ENCODE peak calls at places on chromosomes 7 and 10, in seven cellular contexts. One of them, this sample, is unnamed.

GRCh38 chr10:30775779-30776591 is 146.4 kb upstream of the LYZL2 start:
- DNase-seq in H1: no peak
- DNase-seq in IMR-90: peak
- DNase-seq in mesendoderm: no peak
- DNase-seq in mesenchymal stem cell: peak
- DNase-seq in neuronal stem cell: no peak
- DNase-seq in H9: no peak
- DNase-seq in this sample: peak

GRCh38 chr7:110130669-110131068 is 960.3 kb upstream of the LRRN3 start:
- DNase-seq in H1: no peak
- DNase-seq in IMR-90: peak
- DNase-seq in mesendoderm: no peak
- DNase-seq in neuronal stem cell: no peak
- DNase-seq in H9: no peak
- DNase-seq in mesenchymal stem cell: no peak
- DNase-seq in this sample: no peak

GRCh38 chr10:102227050-102227449 is 951 bp downstream of the ELOVL3 start:
- DNase-seq in mesenchymal stem cell: peak
- DNase-seq in neuronal stem cell: no peak
- DNase-seq in H1: no peak
- DNase-seq in H9: no peak
- DNase-seq in IMR-90: peak
- DNase-seq in mesendoderm: no peak
- DNase-seq in this sample: peak

GRCh38 chr10:98349508-98349922 is 65.5 kb downstream of the PYROXD2 start:
- DNase-seq in mesenchymal stem cell: peak
- DNase-seq in neuronal stem cell: no peak
- DNase-seq in H1: no peak
- DNase-seq in IMR-90: peak
- DNase-seq in mesendoderm: no peak
- DNase-seq in H9: no peak
- DNase-seq in this sample: peak

GRCh38 chr7:142438923-142439515 is 181.2 kb upstream of the PRSS58 start:
- DNase-seq in neuronal stem cell: no peak
- DNase-seq in mesendoderm: no peak
- DNase-seq in IMR-90: no peak
- DNase-seq in H1: no peak
- DNase-seq in H9: no peak
- DNase-seq in mesenchymal stem cell: no peak
- DNase-seq in this sample: no peak

GRCh38 chr10:110563132-110563531 is 4.4 kb upstream of the SMC3 start:
- DNase-seq in H9: no peak
- DNase-seq in mesendoderm: no peak
- DNase-seq in H1: no peak
- DNase-seq in IMR-90: no peak
- DNase-seq in mesenchymal stem cell: no peak
- DNase-seq in neuronal stem cell: no peak
- DNase-seq in this sample: no peak

GRCh38 chr7:142602183-142602582 is 147.1 kb upstream of the PRSS1 start:
- DNase-seq in mesenchymal stem cell: no peak
- DNase-seq in IMR-90: no peak
- DNase-seq in H1: no peak
- DNase-seq in mesendoderm: no peak
- DNase-seq in H9: no peak
- DNase-seq in neuronal stem cell: no peak
- DNase-seq in this sample: no peak

GRCh38 chr10:132313305-132313704 is 5.6 kb upstream of the STK32C start:
- DNase-seq in mesenchymal stem cell: no peak
- DNase-seq in IMR-90: no peak
- DNase-seq in neuronal stem cell: no peak
- DNase-seq in mesendoderm: no peak
- DNase-seq in H1: no peak
- DNase-seq in H9: no peak
- DNase-seq in this sample: no peak

GRCh38 chr7:154910125-154910524 is 92.8 kb downstream of the PAXIP1 start:
- DNase-seq in H9: no peak
- DNase-seq in mesenchymal stem cell: no peak
- DNase-seq in H1: no peak
- DNase-seq in IMR-90: no peak
- DNase-seq in mesendoderm: no peak
- DNase-seq in neuronal stem cell: no peak
- DNase-seq in this sample: no peak
- H3K23ac ChIP-seq in H9: no peak
- H3K23ac ChIP-seq in mesenchymal stem cell: no peak
- H3K23ac ChIP-seq in H1: no peak
- H3K23ac ChIP-seq in IMR-90: no peak
- H3K23ac ChIP-seq in mesendoderm: peak
- H3K23ac ChIP-seq in neuronal stem cell: no peak
- H3K23ac ChIP-seq in this sample: no peak

DNA sequence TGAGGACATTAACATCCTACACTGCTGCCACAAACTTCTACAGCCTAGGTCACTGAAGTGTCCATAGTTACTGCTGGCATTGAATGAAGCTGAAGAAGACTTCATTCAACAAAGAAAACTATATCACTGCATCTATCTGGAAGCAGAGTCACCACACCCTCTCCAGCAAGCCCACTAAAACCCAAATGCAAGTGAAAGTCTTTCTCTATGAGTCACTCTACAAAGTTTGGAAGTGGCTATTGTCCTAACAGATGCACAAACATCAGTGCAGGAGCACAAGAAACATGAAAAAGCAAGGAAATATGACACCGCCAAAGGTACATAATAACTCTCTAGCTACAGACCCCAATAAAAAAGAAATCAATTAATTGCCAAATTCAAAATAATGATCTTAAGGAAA is 43.5 kb upstream of the CAMK2B start:
- DNase-seq in H9: no peak
- DNase-seq in mesendoderm: no peak
- DNase-seq in mesenchymal stem cell: no peak
- DNase-seq in H1: no peak
- DNase-seq in IMR-90: no peak
- DNase-seq in neuronal stem cell: no peak
- DNase-seq in this sample: no peak
- H3K23ac ChIP-seq in H9: no peak
- H3K23ac ChIP-seq in mesendoderm: no peak
- H3K23ac ChIP-seq in mesenchymal stem cell: no peak
- H3K23ac ChIP-seq in H1: no peak
- H3K23ac ChIP-seq in IMR-90: no peak
- H3K23ac ChIP-seq in neuronal stem cell: no peak
- H3K23ac ChIP-seq in this sample: no peak

GRCh38 chr10:71368639-71369038 is 28.1 kb upstream of the CDH23 start:
- DNase-seq in mesenchymal stem cell: no peak
- DNase-seq in H1: no peak
- DNase-seq in H9: no peak
- DNase-seq in mesendoderm: no peak
- DNase-seq in neuronal stem cell: no peak
- DNase-seq in IMR-90: no peak
- DNase-seq in this sample: no peak

GRCh38 chr10:71363936-71364335 is 32.8 kb upstream of the CDH23 start:
- DNase-seq in H9: no peak
- DNase-seq in IMR-90: no peak
- DNase-seq in neuronal stem cell: no peak
- DNase-seq in mesendoderm: no peak
- DNase-seq in H1: no peak
- DNase-seq in mesenchymal stem cell: no peak
- DNase-seq in this sample: no peak

GRCh38 chr10:71365366-71365765 is 31.4 kb upstream of the CDH23 start:
- DNase-seq in mesenchymal stem cell: no peak
- DNase-seq in H1: no peak
- DNase-seq in IMR-90: no peak
- DNase-seq in mesendoderm: no peak
- DNase-seq in neuronal stem cell: no peak
- DNase-seq in H9: no peak
- DNase-seq in this sample: no peak

GRCh38 chr10:71367279-71367678 is 29.4 kb upstream of the CDH23 start:
- DNase-seq in mesendoderm: no peak
- DNase-seq in IMR-90: no peak
- DNase-seq in H1: no peak
- DNase-seq in neuronal stem cell: no peak
- DNase-seq in H9: no peak
- DNase-seq in mesenchymal stem cell: no peak
- DNase-seq in this sample: no peak

GRCh38 chr10:71366710-71367109 is 30.0 kb upstream of the CDH23 start:
- DNase-seq in mesendoderm: no peak
- DNase-seq in H1: no peak
- DNase-seq in IMR-90: no peak
- DNase-seq in mesenchymal stem cell: no peak
- DNase-seq in neuronal stem cell: no peak
- DNase-seq in H9: no peak
- DNase-seq in this sample: no peak
- H3K23ac ChIP-seq in mesendoderm: no peak
- H3K23ac ChIP-seq in H1: no peak
- H3K23ac ChIP-seq in IMR-90: no peak
- H3K23ac ChIP-seq in mesenchymal stem cell: no peak
- H3K23ac ChIP-seq in neuronal stem cell: no peak
- H3K23ac ChIP-seq in H9: no peak
- H3K23ac ChIP-seq in this sample: no peak

DNA sequence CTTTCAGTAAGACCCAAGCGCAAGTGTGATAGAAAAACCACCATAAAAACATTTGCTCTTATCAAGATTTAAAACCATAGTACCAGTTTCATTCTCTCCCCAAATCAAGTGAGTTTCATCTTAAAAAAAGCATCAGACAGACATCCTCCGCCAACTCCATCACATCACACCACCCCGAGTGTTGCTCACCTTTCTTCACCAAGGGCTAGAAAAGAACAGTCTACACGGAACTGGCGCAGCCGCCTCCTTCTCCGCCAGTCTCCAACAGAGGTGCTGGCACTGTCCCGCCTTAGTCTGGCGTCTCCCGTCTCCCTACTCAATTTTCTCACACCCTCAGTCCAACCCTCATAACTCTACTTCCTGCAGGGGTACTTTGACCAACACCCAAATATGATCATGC is 46.9 kb upstream of the WIPI2 start:
- DNase-seq in H1: no peak
- DNase-seq in mesenchymal stem cell: no peak
- DNase-seq in H9: no peak
- DNase-seq in mesendoderm: no peak
- DNase-seq in neuronal stem cell: no peak
- DNase-seq in IMR-90: no peak
- DNase-seq in this sample: no peak
- H3K23ac ChIP-seq in H1: no peak
- H3K23ac ChIP-seq in mesenchymal stem cell: no peak
- H3K23ac ChIP-seq in H9: no peak
- H3K23ac ChIP-seq in mesendoderm: no peak
- H3K23ac ChIP-seq in neuronal stem cell: no peak
- H3K23ac ChIP-seq in IMR-90: no peak
- H3K23ac ChIP-seq in this sample: no peak